ENCODE peak calls at places on chromosomes 16 and 17, in seven cellular contexts. N is GM12878, D is SK-N-SH, F is HCT116, G is HepG2, K is H1, M is K562. E is an unnamed sample.

GRCh38 chr16:86854895-86855294 is 276.5 kb downstream of the FOXL1 start:
- DNase-seq in N (no peak), D (no peak), F (no peak), G (no peak), K (no peak), M (no peak), E (no peak)

GRCh38 chr17:38550661-38551060 is 55.1 kb downstream of the SRCIN1 start:
- DNase-seq in N (no peak), D (no peak), F (no peak), G (no peak), K (no peak), M (peak; percentile 56), E (no peak)

GRCh38 chr16:66342294-66342900 is 24.1 kb upstream of the CDH5 start:
- DNase-seq in N (no peak), D (peak; percentile 72), F (no peak), G (peak; percentile 18), K (peak; percentile 86), M (peak; percentile 51), E (no peak)

GRCh38 chr16:53893731-53894435 is 189.9 kb downstream of the FTO start:
- DNase-seq in N (no peak), D (no peak), F (no peak), G (no peak), K (no peak), M (no peak), E (no peak)

GRCh38 chr16:683396-684066 is 603 bp downstream of the JMJD8 start:
- DNase-seq in N (no peak), D (no peak), F (no peak), G (no peak), K (peak; percentile 60), M (peak; percentile 70), E (peak; percentile 66)

GRCh38 chr16:3400779-3401688 is at the start of the genes ZNF174 and ZSCAN32:
- DNase-seq in N (peak; percentile 99), D (peak; percentile 100), F (peak; percentile 97), G (peak; percentile 98), K (peak; percentile 99), M (peak; percentile 99), E (peak; percentile 99)

GRCh38 chr17:75877752-75878173 is 618 bp downstream of the TRIM47 start:
- DNase-seq in N (no peak), D (peak; percentile 93), F (no peak), G (peak; percentile 68), K (peak; percentile 87), M (peak; percentile 54), E (peak; percentile 79)

GRCh38 chr16:29663020-29663828 is at the start of gene SPN:
- DNase-seq in N (no peak), D (no peak), F (no peak), G (no peak), K (no peak), M (peak; percentile 92), E (no peak)

GRCh38 chr17:16407911-16408588 is 7.3 kb upstream of the TRPV2 start:
- DNase-seq in N (peak; percentile 96), D (peak; percentile 76), F (no peak), G (peak; percentile 51), K (peak; percentile 69), M (peak; percentile 74), E (peak; percentile 23)

GRCh38 chr17:16406742-16407674 is 8.4 kb upstream of the TRPV2 start:
- DNase-seq in N (peak; percentile 43), D (peak; percentile 88), F (no peak), G (no peak), K (peak; percentile 88), M (no peak), E (no peak)
- TF ChIP-seq JUND in N (no peak), D (no peak), F (no peak), G (no peak), K (no peak), M (no peak), E (no peak)

GRCh38 chr17:63545302-63545928 is 4.9 kb upstream of the DCAF7 start:
- DNase-seq in N (no peak), D (peak; percentile 27), F (no peak), G (no peak), K (no peak), M (no peak), E (no peak)
- TF ChIP-seq JUND in N (no peak), D (no peak), F (no peak), G (no peak), K (no peak), M (no peak), E (no peak)

DNA sequence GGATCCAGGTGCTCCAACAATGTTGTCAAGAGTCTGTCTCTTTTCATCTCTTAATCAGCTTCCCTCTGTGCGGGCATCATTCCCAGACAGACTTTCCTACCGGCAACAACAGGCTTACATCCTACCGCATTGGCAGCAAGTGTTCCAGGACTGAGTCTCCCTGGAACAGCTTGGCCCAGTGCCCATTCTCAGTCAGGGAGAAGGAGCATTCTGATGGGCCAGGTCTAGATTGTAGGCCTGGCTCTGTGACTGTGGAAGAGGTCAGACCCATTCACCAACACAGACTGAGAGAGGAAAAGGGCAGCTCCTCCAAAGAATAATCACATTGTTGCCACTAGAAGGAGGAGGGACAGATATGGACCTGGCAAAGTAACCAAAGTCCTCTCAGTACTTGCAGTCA is 68.1 kb upstream of the TMEM132E start:
- DNase-seq in N (no peak), D (peak; percentile 36), F (no peak), G (no peak), K (no peak), M (no peak), E (no peak)
- TF ChIP-seq JUND in N (no peak), D (no peak), F (no peak), G (no peak), K (no peak), M (no peak), E (no peak)

GRCh38 chr16:57041182-57042156 is 50.9 kb upstream of the CPNE2 start:
- DNase-seq in N (peak; percentile 79), D (no peak), F (no peak), G (no peak), K (no peak), M (no peak), E (no peak)
- TF ChIP-seq JUND in N (no peak), D (no peak), F (no peak), G (no peak), K (no peak), M (no peak), E (no peak)

E was measured in T47D.